ENCODE peak calls at places on chromosome 2, in ten cellular contexts. One of them, this sample, is unnamed.

GRCh38 chr2:218031261-218031660 is 28.5 kb upstream of the TNS1 start:
- DNase-seq in naive B cell: no peak
- DNase-seq in NB4: no peak
- DNase-seq in nucleus accumbens: no peak
- DNase-seq in nephron progenitor cell: no peak
- DNase-seq in NCI-H1105: no peak
- DNase-seq in stromal cell of bone marrow: no peak
- DNase-seq in A172: no peak
- DNase-seq in Peyer's patch: no peak
- DNase-seq in heart left ventricle: no peak
- DNase-seq in this sample: no peak

GRCh38 chr2:46780801-46781445 is 134.7 kb downstream of the MCFD2 start:
- DNase-seq in naive B cell: no peak
- DNase-seq in NB4: peak
- DNase-seq in nucleus accumbens: no peak
- DNase-seq in nephron progenitor cell: peak
- DNase-seq in NCI-H1105: no peak
- DNase-seq in stromal cell of bone marrow: no peak
- DNase-seq in A172: no peak
- DNase-seq in Peyer's patch: no peak
- DNase-seq in heart left ventricle: peak
- DNase-seq in this sample: no peak

GRCh38 chr2:201070966-201071304 is 536 bp downstream of the HYCC2 start:
- DNase-seq in naive B cell: no peak
- DNase-seq in NB4: peak
- DNase-seq in nucleus accumbens: no peak
- DNase-seq in nephron progenitor cell: no peak
- DNase-seq in NCI-H1105: no peak
- DNase-seq in stromal cell of bone marrow: no peak
- DNase-seq in A172: peak
- DNase-seq in Peyer's patch: no peak
- DNase-seq in heart left ventricle: no peak
- DNase-seq in this sample: no peak

GRCh38 chr2:25341753-25342371 is at the start of gene DNMT3A:
- DNase-seq in naive B cell: peak
- DNase-seq in NB4: peak
- DNase-seq in nucleus accumbens: peak
- DNase-seq in nephron progenitor cell: peak
- DNase-seq in NCI-H1105: peak
- DNase-seq in stromal cell of bone marrow: peak
- DNase-seq in A172: peak
- DNase-seq in Peyer's patch: peak
- DNase-seq in heart left ventricle: peak
- DNase-seq in this sample: no peak

GRCh38 chr2:42105330-42106256 is 57.8 kb downstream of the PKDCC start:
- DNase-seq in naive B cell: peak
- DNase-seq in NB4: peak
- DNase-seq in nucleus accumbens: no peak
- DNase-seq in nephron progenitor cell: no peak
- DNase-seq in NCI-H1105: no peak
- DNase-seq in stromal cell of bone marrow: no peak
- DNase-seq in A172: no peak
- DNase-seq in Peyer's patch: peak
- DNase-seq in heart left ventricle: peak
- DNase-seq in this sample: no peak

GRCh38 chr2:37775908-37776250 is 104.4 kb upstream of the CDC42EP3 start:
- DNase-seq in naive B cell: no peak
- DNase-seq in NB4: no peak
- DNase-seq in nucleus accumbens: no peak
- DNase-seq in nephron progenitor cell: no peak
- DNase-seq in NCI-H1105: no peak
- DNase-seq in stromal cell of bone marrow: no peak
- DNase-seq in A172: peak
- DNase-seq in Peyer's patch: no peak
- DNase-seq in heart left ventricle: no peak
- DNase-seq in this sample: no peak

GRCh38 chr2:207352978-207353377 is 176.8 kb upstream of the CREB1 start:
- DNase-seq in naive B cell: no peak
- DNase-seq in NB4: peak
- DNase-seq in nucleus accumbens: no peak
- DNase-seq in nephron progenitor cell: no peak
- DNase-seq in NCI-H1105: no peak
- DNase-seq in stromal cell of bone marrow: no peak
- DNase-seq in A172: peak
- DNase-seq in Peyer's patch: no peak
- DNase-seq in heart left ventricle: no peak
- DNase-seq in this sample: no peak

GRCh38 chr2:105515581-105516415 is 116.9 kb upstream of the FHL2 start:
- DNase-seq in naive B cell: no peak
- DNase-seq in NB4: no peak
- DNase-seq in nucleus accumbens: peak
- DNase-seq in nephron progenitor cell: no peak
- DNase-seq in NCI-H1105: peak
- DNase-seq in stromal cell of bone marrow: no peak
- DNase-seq in A172: no peak
- DNase-seq in Peyer's patch: no peak
- DNase-seq in heart left ventricle: peak
- DNase-seq in this sample: no peak

GRCh38 chr2:10346929-10347558 is 44.3 kb downstream of the HPCAL1 start:
- DNase-seq in naive B cell: no peak
- DNase-seq in NB4: no peak
- DNase-seq in nucleus accumbens: no peak
- DNase-seq in nephron progenitor cell: peak
- DNase-seq in NCI-H1105: no peak
- DNase-seq in stromal cell of bone marrow: no peak
- DNase-seq in A172: peak
- DNase-seq in Peyer's patch: no peak
- DNase-seq in heart left ventricle: no peak
- DNase-seq in this sample: no peak

GRCh38 chr2:100289020-100289419 is 33.3 kb downstream of the LONRF2 start:
- DNase-seq in naive B cell: no peak
- DNase-seq in NB4: peak
- DNase-seq in nucleus accumbens: no peak
- DNase-seq in nephron progenitor cell: no peak
- DNase-seq in NCI-H1105: no peak
- DNase-seq in stromal cell of bone marrow: no peak
- DNase-seq in A172: no peak
- DNase-seq in Peyer's patch: no peak
- DNase-seq in heart left ventricle: no peak
- DNase-seq in this sample: no peak

GRCh38 chr2:162967137-162967536 is 128.6 kb upstream of the KCNH7 start:
- DNase-seq in naive B cell: no peak
- DNase-seq in NB4: no peak
- DNase-seq in nucleus accumbens: no peak
- DNase-seq in nephron progenitor cell: no peak
- DNase-seq in NCI-H1105: no peak
- DNase-seq in stromal cell of bone marrow: no peak
- DNase-seq in A172: no peak
- DNase-seq in Peyer's patch: no peak
- DNase-seq in heart left ventricle: no peak
- DNase-seq in this sample: no peak

GRCh38 chr2:134131681-134132486 is 122.0 kb upstream of the MGAT5 start:
- DNase-seq in naive B cell: no peak
- DNase-seq in NB4: no peak
- DNase-seq in nucleus accumbens: no peak
- DNase-seq in nephron progenitor cell: no peak
- DNase-seq in NCI-H1105: no peak
- DNase-seq in stromal cell of bone marrow: no peak
- DNase-seq in A172: no peak
- DNase-seq in Peyer's patch: no peak
- DNase-seq in heart left ventricle: no peak
- DNase-seq in this sample: no peak

GRCh38 chr2:137693521-137693920 is 270.8 kb upstream of the HNMT start:
- DNase-seq in naive B cell: no peak
- DNase-seq in NB4: peak
- DNase-seq in nucleus accumbens: no peak
- DNase-seq in nephron progenitor cell: no peak
- DNase-seq in NCI-H1105: no peak
- DNase-seq in stromal cell of bone marrow: no peak
- DNase-seq in A172: peak
- DNase-seq in Peyer's patch: no peak
- DNase-seq in heart left ventricle: no peak
- DNase-seq in this sample: no peak

GRCh38 chr2:216807861-216808272 is 52.0 kb downstream of the TNP1 start:
- DNase-seq in naive B cell: no peak
- DNase-seq in NB4: no peak
- DNase-seq in nucleus accumbens: no peak
- DNase-seq in nephron progenitor cell: no peak
- DNase-seq in NCI-H1105: no peak
- DNase-seq in stromal cell of bone marrow: no peak
- DNase-seq in A172: no peak
- DNase-seq in Peyer's patch: no peak
- DNase-seq in heart left ventricle: peak
- DNase-seq in this sample: no peak

This sample was measured in fibroblast of the conjunctiva.